ENCODE peak calls at places on chromosomes 2 and 18, in eight cellular contexts. P, S, A, Z, C, I, D and W are unnamed samples.

GRCh38 chr2:236643480-236643879 is 73.9 kb downstream of the ACKR3 start:
- DNase-seq in P (no peak), S (no peak), A (no peak), Z (no peak), C (no peak), I (no peak), D (no peak), W (no peak)

GRCh38 chr2:74495440-74495839 is 4.0 kb downstream of the LBX2 start:
- DNase-seq in P (no peak), S (no peak), A (no peak), Z (no peak), C (no peak), I (no peak), D (no peak), W (no peak)

GRCh38 chr2:46034535-46034934 is 262.7 kb upstream of the EPAS1 start:
- DNase-seq in P (no peak), S (no peak), A (no peak), Z (no peak), C (no peak), I (no peak), D (no peak), W (no peak)

GRCh38 chr2:11876889-11877288 is 130.5 kb downstream of the LPIN1 start:
- DNase-seq in P (no peak), S (no peak), A (no peak), Z (no peak), C (peak), I (no peak), D (no peak), W (no peak)

GRCh38 chr2:181395871-181396574 is 61.2 kb upstream of the ITGA4 start:
- DNase-seq in P (no peak), S (no peak), A (no peak), Z (no peak), C (no peak), I (no peak), D (no peak), W (no peak)

GRCh38 chr18:12046751-12047335 is 46.8 kb upstream of the ANKRD62 start:
- DNase-seq in P (peak), S (no peak), A (no peak), Z (no peak), C (no peak), I (no peak), D (no peak), W (no peak)

GRCh38 chr2:86224645-86225355 is 25.5 kb downstream of the MRPL35 start:
- DNase-seq in P (no peak), S (no peak), A (no peak), Z (no peak), C (no peak), I (no peak), D (no peak), W (no peak)

GRCh38 chr2:30959653-30960052 is 152.4 kb upstream of the CAPN13 start:
- DNase-seq in P (no peak), S (no peak), A (no peak), Z (no peak), C (no peak), I (no peak), D (no peak), W (no peak)

GRCh38 chr2:29446852-29447251 is 331.6 kb downstream of the CLIP4 start:
- DNase-seq in P (no peak), S (no peak), A (no peak), Z (no peak), C (no peak), I (no peak), D (no peak), W (no peak)

GRCh38 chr2:31219131-31219969 is 2.0 kb upstream of the CAPN14 start:
- DNase-seq in P (no peak), S (no peak), A (no peak), Z (no peak), C (no peak), I (no peak), D (no peak), W (peak)

GRCh38 chr2:135663148-135663700 is 78.4 kb upstream of the UBXN4 start:
- DNase-seq in P (no peak), S (no peak), A (no peak), Z (peak), C (no peak), I (no peak), D (no peak), W (no peak)

GRCh38 chr2:102103992-102104871 is 38.3 kb upstream of the IL1R1 start:
- DNase-seq in P (peak), S (no peak), A (no peak), Z (peak), C (peak), I (no peak), D (no peak), W (peak)

GRCh38 chr2:20595439-20596192 is 55.3 kb downstream of the HS1BP3 start:
- DNase-seq in P (peak), S (no peak), A (no peak), Z (peak), C (no peak), I (no peak), D (peak), W (peak)

GRCh38 chr18:3037423-3037915 is 24.5 kb upstream of the LPIN2 start:
- DNase-seq in P (no peak), S (no peak), A (peak), Z (peak), C (no peak), I (peak), D (no peak), W (peak)

GRCh38 chr2:134299334-134299733 is 45.5 kb downstream of the MGAT5 start:
- DNase-seq in P (no peak), S (no peak), A (no peak), Z (no peak), C (no peak), I (no peak), D (no peak), W (no peak)

GRCh38 chr18:77039196-77040140 is 93.1 kb downstream of the MBP start:
- DNase-seq in P (no peak), S (no peak), A (no peak), Z (no peak), C (no peak), I (no peak), D (peak), W (no peak)

GRCh38 chr2:85756822-85757435 is 3.1 kb downstream of the ATOH8 start:
- DNase-seq in P (no peak), S (no peak), A (peak), Z (no peak), C (no peak), I (no peak), D (no peak), W (no peak)

GRCh38 chr18:58044370-58045264 is 591 bp downstream of the NEDD4L start:
- DNase-seq in P (peak), S (peak), A (peak), Z (peak), C (peak), I (no peak), D (peak), W (peak)

GRCh38 chr2:223576873-223577272 is 25.3 kb downstream of the SCG2 start:
- DNase-seq in P (no peak), S (no peak), A (no peak), Z (peak), C (no peak), I (no peak), D (no peak), W (no peak)

GRCh38 chr2:180291060-180291459 is 284.0 kb upstream of the CWC22 start:
- DNase-seq in P (no peak), S (no peak), A (no peak), Z (peak), C (no peak), I (no peak), D (no peak), W (no peak)